ENCODE peak calls at places on chromosomes 5 and 9, in four cellular contexts. T, E, Y and I are unnamed samples. For H3K4me1 and H3K27me3, the result is how much of the 10 kb centered on the place peaks cover.

GRCh38 chr5:98905857-98906688 is 22.7 kb downstream of the CHD1 start:
- DNase-seq in T (no peak), E (no peak), Y (peak), I (no peak)

GRCh38 chr9:71962328-71962727 is 50.9 kb downstream of the C9orf85 start:
- DNase-seq in T (no peak), E (no peak), Y (no peak), I (no peak)

GRCh38 chr5:164237531-164237930 is 732.1 kb downstream of the MAT2B start:
- DNase-seq in T (no peak), E (no peak), Y (no peak), I (no peak)

GRCh38 chr5:107469485-107469884 is 201.3 kb downstream of the EFNA5 start:
- DNase-seq in T (no peak), E (no peak), Y (no peak), I (no peak)

GRCh38 chr5:119274767-119275130 is 81.1 kb upstream of the TNFAIP8 start:
- DNase-seq in T (no peak), E (no peak), Y (no peak), I (no peak)

GRCh38 chr5:150217041-150217440 is 27.2 kb downstream of the SLC6A7 start:
- DNase-seq in T (no peak), E (no peak), Y (no peak), I (no peak)

GRCh38 chr5:154505567-154505966 is 27.5 kb upstream of the HAND1 start:
- DNase-seq in T (no peak), E (no peak), Y (no peak), I (no peak)

GRCh38 chr9:109097156-109097555 is 22.6 kb downstream of the TMEM245 start:
- DNase-seq in T (no peak), E (no peak), Y (no peak), I (no peak)

GRCh38 chr5:34538026-34538672 is 118.0 kb upstream of the RAI14 start:
- DNase-seq in T (no peak), E (no peak), Y (peak), I (no peak)
- H3K4me1 ChIP-seq in T (under half), E (under half), Y (under half), I (under half)

GRCh38 chr9:129826344-129826743 is 2.4 kb upstream of the TOR1A start:
- DNase-seq in T (no peak), E (no peak), Y (peak), I (no peak)

GRCh38 chr9:129823163-129823933 is 588 bp downstream of the TOR1A start:
- DNase-seq in T (peak), E (peak), Y (no peak), I (no peak)

GRCh38 chr9:129822825-129823162 is 1.1 kb downstream of the TOR1A start:
- DNase-seq in T (no peak), E (no peak), Y (no peak), I (no peak)

GRCh38 chr9:129826759-129827158 is 2.8 kb upstream of the TOR1A start:
- DNase-seq in T (no peak), E (no peak), Y (no peak), I (no peak)

GRCh38 chr9:129823934-129824601 is at the start of gene TOR1A:
- DNase-seq in T (peak), E (peak), Y (peak), I (peak)
- TF ChIP-seq POLR2A in T (peak), E (peak), Y (peak), I (peak)

GRCh38 chr9:982660-983240 is 6.3 kb downstream of the DMRT3 start:
- DNase-seq in T (no peak), E (no peak), Y (no peak), I (no peak)
- H3K27me3 ChIP-seq in T (under half), E (half or more), Y (under half), I (under half)

DNA sequence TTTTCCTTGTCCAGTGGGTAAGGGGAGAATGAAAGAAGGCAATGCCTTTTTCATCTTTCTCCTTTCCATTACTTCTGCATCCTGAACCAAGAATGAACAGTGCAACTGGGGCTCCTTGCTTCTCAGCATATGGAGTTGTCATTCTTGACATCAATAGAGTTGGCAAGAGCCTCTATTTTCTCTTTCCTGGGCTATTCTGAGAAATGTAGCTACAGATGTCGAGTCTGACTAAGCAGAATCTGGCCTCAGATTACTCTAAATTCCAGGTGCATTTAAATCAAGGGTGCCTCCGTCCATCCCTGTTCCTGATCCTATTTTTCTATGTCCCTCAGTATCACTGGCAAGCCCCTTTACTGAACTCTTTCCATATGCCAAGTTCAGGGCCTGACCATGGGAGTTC is 244.8 kb downstream of the GLIS3 start:
- DNase-seq in T (no peak), E (no peak), Y (no peak), I (no peak)
- H3K4me1 ChIP-seq in T (under half), E (under half), Y (under half), I (under half)

GRCh38 chr5:160423025-160423554 is 1.4 kb downstream of the PTTG1 start:
- DNase-seq in T (no peak), E (no peak), Y (no peak), I (no peak)

GRCh38 chr5:160420331-160420610 is 1.4 kb upstream of the PTTG1 start:
- DNase-seq in T (no peak), E (no peak), Y (no peak), I (no peak)

GRCh38 chr5:160418561-160419457 is at the start of gene SLU7:
- DNase-seq in T (peak), E (peak), Y (peak), I (peak)

GRCh38 chr5:160419458-160420330 is 813 bp upstream of the SLU7 start:
- DNase-seq in T (no peak), E (no peak), Y (peak), I (no peak)

DNA sequence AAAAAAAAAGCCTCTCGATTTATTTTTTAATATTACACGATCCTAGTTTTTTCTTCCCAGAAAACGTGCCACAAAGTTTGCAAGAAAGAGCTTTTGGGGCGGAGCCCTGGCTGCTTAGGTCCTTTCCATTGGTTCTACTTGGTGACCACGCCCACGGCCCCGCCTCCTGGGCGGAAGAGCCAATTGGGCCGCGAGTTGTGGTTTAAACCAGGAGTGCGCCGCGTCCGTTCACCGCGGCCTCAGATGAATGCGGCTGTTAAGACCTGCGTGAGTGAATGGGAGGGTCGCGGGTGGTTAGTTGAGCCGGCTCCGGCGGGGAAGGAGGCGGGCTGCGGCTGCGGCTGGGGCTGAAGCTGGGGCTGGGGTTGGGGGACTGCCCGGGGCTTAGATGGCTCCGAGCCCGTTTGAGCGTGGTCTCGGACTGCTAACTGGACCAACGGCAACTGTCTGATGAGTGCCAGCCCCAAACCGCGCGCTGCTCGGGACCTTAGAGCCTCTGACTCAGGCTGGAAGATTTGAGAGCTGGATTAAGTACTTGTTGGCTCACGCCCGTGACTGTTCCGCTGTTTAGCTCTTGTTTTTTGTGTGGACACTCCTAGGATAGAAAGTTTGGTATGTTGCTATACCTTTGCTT is at the start of gene PTTG1:
- DNase-seq in T (peak), E (peak), Y (peak), I (peak)
- TF ChIP-seq POLR2A in T (peak), E (no peak), Y (peak), I (no peak)

GRCh38 chr5:1874820-1875219 is 7.9 kb downstream of the IRX4 start:
- DNase-seq in T (no peak), E (no peak), Y (no peak), I (no peak)
- H3K27me3 ChIP-seq in T (under half), E (half or more), Y (under half), I (under half)

DNA sequence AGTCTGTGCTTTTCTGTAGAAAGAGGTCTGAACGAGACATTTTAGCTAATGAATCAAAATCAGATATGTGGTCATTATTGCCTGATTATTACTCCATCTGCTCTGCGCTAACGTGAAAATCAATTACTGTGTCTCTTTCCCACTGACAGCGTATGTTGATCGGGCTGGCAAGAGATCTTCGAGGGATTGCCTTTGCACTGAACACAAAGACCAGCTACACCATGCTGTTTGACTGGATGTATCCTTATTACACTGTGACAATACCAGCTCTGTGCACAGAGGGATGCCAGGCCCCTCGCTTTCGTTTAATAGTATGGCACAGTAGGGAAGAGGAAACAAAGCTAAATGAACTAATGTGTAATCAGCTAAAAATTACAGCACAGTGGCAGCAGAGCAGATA is 103.7 kb upstream of the TLX3 start:
- DNase-seq in T (no peak), E (no peak), Y (no peak), I (no peak)
- H3K4me1 ChIP-seq in T (under half), E (under half), Y (under half), I (under half)

DNA sequence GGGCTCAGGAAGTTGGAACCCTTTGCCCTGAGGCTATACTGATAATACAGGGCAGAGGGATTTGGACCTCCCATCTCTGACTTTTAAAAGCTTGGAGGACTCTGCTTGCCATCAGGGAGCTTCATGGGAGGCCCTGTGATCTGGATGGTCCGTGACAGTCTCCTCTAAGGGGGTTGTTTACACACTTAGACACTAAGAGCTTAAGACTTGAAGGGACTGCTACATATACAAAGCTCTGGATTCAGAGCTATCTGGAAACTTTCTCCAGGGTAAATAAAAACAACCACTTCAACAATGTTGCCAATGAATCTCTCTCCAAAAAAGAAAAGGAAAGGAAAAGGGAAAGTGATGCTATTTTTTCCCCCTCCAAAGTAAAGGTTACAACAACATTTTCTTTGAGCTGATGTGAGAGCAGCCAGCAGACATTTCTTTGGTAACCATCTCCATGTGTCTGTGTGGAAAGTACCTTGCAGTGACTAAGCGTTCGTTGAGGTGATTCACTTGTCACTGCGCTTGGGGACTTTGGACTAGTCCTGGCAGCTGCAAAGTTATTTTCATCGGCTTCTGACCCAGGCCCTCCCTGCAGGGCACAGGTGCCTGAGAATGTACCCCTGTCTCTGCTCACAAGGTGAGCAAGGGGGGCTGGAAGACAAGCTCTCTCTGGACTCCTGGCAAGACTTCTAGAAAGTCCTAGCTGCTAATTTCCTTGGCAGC is 262.1 kb upstream of the KLF4 start:
- DNase-seq in T (no peak), E (peak), Y (no peak), I (no peak)
- TF ChIP-seq POLR2A in T (no peak), E (no peak), Y (no peak), I (no peak)